ENCODE peak calls at places on chromosomes 1 and 21, in four cellular contexts. F is heart right ventricle; E is caudate nucleus; L is CD8-positive, alpha-beta T cell. G is an unnamed sample.
A peak's percentile ranks its signal among the peaks of the same experiment; 100 is the strongest.

GRCh38 chr1:227549892-227550291 is 13.5 kb upstream of the ZNF678 start:
- DNase-seq in E (no peak), F (no peak), L (no peak), G (no peak)

GRCh38 chr1:12472798-12473551 is 145.0 kb downstream of the DHRS3 start:
- DNase-seq in E (no peak), L (peak; percentile 61), F (peak; percentile 29), G (no peak)

GRCh38 chr1:234645474-234645953 is 35.5 kb upstream of the IRF2BP2 start:
- DNase-seq in F (no peak), L (no peak), E (no peak), G (no peak)

GRCh38 chr1:168236836-168237611 is 11.2 kb downstream of the SFT2D2 start:
- DNase-seq in E (no peak), L (no peak), F (no peak), G (no peak)

GRCh38 chr1:81231729-81232038 is 569.0 kb upstream of the ADGRL2 start:
- DNase-seq in E (no peak), L (no peak), F (no peak), G (no peak)

GRCh38 chr1:14826172-14826636 is 227.7 kb downstream of the KAZN start:
- DNase-seq in F (no peak), L (no peak), E (no peak), G (no peak)

GRCh38 chr21:37601915-37602314 is 235.3 kb downstream of the DYRK1A start:
- DNase-seq in L (no peak), F (no peak), E (no peak), G (no peak)

GRCh38 chr1:62528015-62528414 is 69.3 kb upstream of the ANGPTL3 start:
- DNase-seq in E (no peak), F (peak; percentile 16), L (no peak), G (no peak)

GRCh38 chr1:110963666-110964399 is at the start of gene LRIF1:
- DNase-seq in L (peak; percentile 99), E (peak; percentile 51), F (peak; percentile 99), G (peak; percentile 98)

GRCh38 chr1:77831976-77832695 is 52.7 kb downstream of the MIGA1 start:
- DNase-seq in F (no peak), E (no peak), L (no peak), G (no peak)

GRCh38 chr1:48552420-48552819 is 80.4 kb upstream of the SPATA6 start:
- DNase-seq in E (no peak), F (no peak), L (no peak), G (no peak)

GRCh38 chr1:2205191-2205952 is 10.8 kb upstream of the FAAP20 start:
- DNase-seq in L (peak; percentile 96), E (no peak), F (peak; percentile 98), G (peak; percentile 97)

GRCh38 chr1:177959793-177960515 is 9.9 kb downstream of the SEC16B start:
- DNase-seq in L (no peak), F (no peak), E (no peak), G (no peak)

GRCh38 chr1:216045400-216045799 is 377.8 kb downstream of the USH2A start:
- DNase-seq in E (no peak), L (no peak), F (no peak), G (no peak)

GRCh38 chr1:65105596-65105995 is 42.4 kb upstream of the AK4 start:
- DNase-seq in E (no peak), L (no peak), F (no peak), G (no peak)

DNA sequence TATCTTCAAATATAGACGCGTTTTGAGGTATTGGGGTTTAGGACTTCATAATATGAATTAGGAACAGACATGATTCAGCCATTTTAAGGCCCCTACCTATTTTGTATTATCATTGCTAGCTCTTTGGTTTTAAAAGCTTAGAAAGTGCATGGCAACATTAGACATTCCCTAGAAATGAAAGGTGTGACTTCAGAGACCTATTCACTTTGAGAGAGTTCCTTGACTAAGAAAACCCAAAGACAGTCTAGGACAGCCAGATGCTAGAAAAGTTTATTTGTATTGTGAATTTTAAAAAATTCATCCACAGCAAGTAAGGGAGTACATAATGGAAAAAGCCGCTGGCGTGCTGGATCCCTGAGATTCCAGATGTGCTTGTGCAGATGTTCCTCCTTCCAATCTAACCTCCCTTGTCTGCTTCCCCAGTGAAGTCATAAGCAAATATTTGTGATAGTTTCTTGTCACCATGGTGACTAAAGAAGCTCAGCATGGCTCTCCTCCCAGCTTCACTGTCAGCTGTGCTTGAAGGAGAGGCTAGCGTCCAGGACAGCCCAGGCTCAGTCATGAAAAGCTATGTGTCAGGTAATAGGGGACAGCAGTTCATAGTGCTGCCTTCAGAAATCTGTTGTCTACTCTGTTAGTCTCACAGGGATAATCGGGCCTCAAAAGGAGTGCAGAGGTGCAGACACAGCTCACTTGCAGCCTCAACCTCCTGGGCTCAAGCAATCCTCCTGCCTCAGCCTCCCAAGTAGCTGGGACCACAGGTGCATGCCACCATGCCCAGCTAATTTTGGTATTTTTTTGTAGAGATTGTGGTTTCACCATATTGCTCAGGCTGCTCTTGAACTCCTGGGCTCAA is 34.8 kb downstream of the KPNA6 start:
- DNase-seq in L (no peak), E (no peak), F (peak; percentile 36), G (peak; percentile 24)
- H3K27ac ChIP-seq in L (no peak overlapping the region), E (no peak overlapping the region), F (peak overlapping the region; percentile 57), G (no peak overlapping the region)

GRCh38 chr1:167122121-167122480 is 28.2 kb downstream of the STYXL2 start:
- DNase-seq in F (no peak), L (no peak), E (no peak), G (no peak)
- H3K27ac ChIP-seq in F (no peak overlapping the region), L (no peak overlapping the region), E (no peak overlapping the region), G (no peak overlapping the region)

GRCh38 chr1:245822997-245823396 is 668.2 kb downstream of the KIF26B start:
- DNase-seq in E (no peak), F (no peak), L (no peak), G (no peak)

GRCh38 chr1:245825128-245825901 is 670.5 kb downstream of the KIF26B start:
- DNase-seq in L (no peak), E (no peak), F (no peak), G (no peak)

GRCh38 chr1:245827306-245827705 is 672.5 kb downstream of the KIF26B start:
- DNase-seq in L (no peak), E (no peak), F (no peak), G (no peak)

GRCh38 chr1:245829194-245829593 is 674.4 kb downstream of the KIF26B start:
- DNase-seq in F (no peak), E (no peak), L (no peak), G (no peak)

GRCh38 chr1:245823408-245824147 is 668.8 kb downstream of the KIF26B start:
- DNase-seq in F (no peak), L (no peak), E (no peak), G (no peak)
- H3K27ac ChIP-seq in F (no peak overlapping the region), L (no peak overlapping the region), E (no peak overlapping the region), G (no peak overlapping the region)

DNA sequence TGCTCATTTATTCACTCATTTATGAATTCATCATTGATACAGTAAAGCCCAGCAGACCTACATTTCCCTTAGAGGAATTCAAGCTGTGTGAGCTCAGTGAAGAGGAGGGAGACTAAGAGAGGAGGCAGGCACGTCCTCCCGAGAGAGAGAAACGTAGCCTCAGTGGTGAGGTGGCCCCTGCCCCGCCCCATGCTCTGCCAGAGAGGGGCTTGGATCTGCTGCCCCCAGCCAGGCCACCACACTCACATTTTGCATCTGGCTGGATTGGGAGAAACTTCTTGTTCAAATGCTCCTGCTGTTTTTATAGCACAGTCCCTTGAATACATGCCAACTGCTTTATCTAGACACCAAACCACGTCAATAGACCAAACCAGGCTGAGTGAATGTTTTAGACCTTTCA is 67.8 kb upstream of the AJAP1 start:
- DNase-seq in E (no peak), F (no peak), L (no peak), G (peak; percentile 7)
- H3K27ac ChIP-seq in E (no peak overlapping the region), F (no peak overlapping the region), L (no peak overlapping the region), G (no peak overlapping the region)

GRCh38 chr1:115655307-115655664 is 13.5 kb downstream of the VANGL1 start:
- DNase-seq in L (no peak), E (no peak), F (no peak), G (no peak)
- H3K27ac ChIP-seq in L (no peak overlapping the region), E (no peak overlapping the region), F (peak overlapping the region; percentile 46), G (no peak overlapping the region)

G was measured in tibial artery.